ENCODE peak calls at places on chromosomes 4 and X, in nine cellular contexts. Z is fibroblast of gingiva; H is occipital lobe; Q is DMS 273 treated with DMSO at 0.1 percent for 48 hours; E is stromal cell of bone marrow; G is cardiac muscle cell; X is activated gamma-delta T cell; B is stimulated activated CD4-positive, alpha-beta T cell treated with anti-CD3 and anti-CD28 coated beads, Interleukin-12 subunit alpha, Interleukin-12 subunit beta, amount 100 ng/mL, for 24 hours; N is ureter. F is an unnamed sample.
A peak's percentile ranks its signal among the peaks of the same experiment; 100 is the strongest.

GRCh38 chrX:115940888-115941332 is 229.6 kb upstream of the AGTR2 start:
- DNase-seq in Z (no peak), H (peak; percentile 12), Q (no peak), E (peak; percentile 28), G (peak; percentile 27), X (no peak), B (no peak), N (peak; percentile 89), F (peak; percentile 56)

GRCh38 chr4:81627617-81628016 is 155.9 kb upstream of the RASGEF1B start:
- DNase-seq in Z (no peak), H (no peak), Q (no peak), E (no peak), G (no peak), X (no peak), B (no peak), N (no peak), F (no peak)

GRCh38 chr4:48780867-48781219 is 764 bp upstream of the FRYL start:
- DNase-seq in Z (peak; percentile 33), H (no peak), Q (no peak), E (no peak), G (no peak), X (no peak), B (peak; percentile 21), N (peak; percentile 75), F (no peak)

GRCh38 chr4:173226401-173226888 is 57.8 kb downstream of the GALNT7 start:
- DNase-seq in Z (no peak), H (no peak), Q (no peak), E (no peak), G (no peak), X (no peak), B (no peak), N (no peak), F (no peak)

GRCh38 chrX:17024896-17025295 is 78.4 kb downstream of the REPS2 start:
- DNase-seq in Z (no peak), H (no peak), Q (no peak), E (no peak), G (peak; percentile 23), X (no peak), B (no peak), N (peak; percentile 51), F (no peak)

GRCh38 chr4:141654098-141654497 is 17.7 kb downstream of the IL15 start:
- DNase-seq in Z (no peak), H (no peak), Q (no peak), E (no peak), G (peak; percentile 30), X (no peak), B (no peak), N (no peak), F (no peak)

GRCh38 chr4:16505726-16506125 is 279.5 kb upstream of the TAPT1 start:
- DNase-seq in Z (peak; percentile 4), H (no peak), Q (no peak), E (peak; percentile 10), G (peak; percentile 29), X (no peak), B (no peak), N (no peak), F (no peak)

GRCh38 chr4:94758141-94758699 is 465 bp downstream of the BMPR1B start:
- DNase-seq in Z (no peak), H (peak; percentile 26), Q (peak; percentile 41), E (peak; percentile 24), G (no peak), X (peak; percentile 10), B (no peak), N (peak; percentile 43), F (no peak)

GRCh38 chr4:114264452-114264851 is 285.0 kb upstream of the ARSJ start:
- DNase-seq in Z (no peak), H (no peak), Q (no peak), E (no peak), G (no peak), X (no peak), B (no peak), N (no peak), F (no peak)

GRCh38 chrX:73850124-73851013 is 287.4 kb downstream of the CHIC1 start:
- DNase-seq in Z (no peak), H (no peak), Q (no peak), E (no peak), G (peak; percentile 13), X (peak; percentile 5), B (no peak), N (no peak), F (no peak)

GRCh38 chrX:13432776-13433605 is 113.1 kb upstream of the ATXN3L start:
- DNase-seq in Z (peak; percentile 91), H (no peak), Q (no peak), E (peak; percentile 84), G (no peak), X (no peak), B (no peak), N (no peak), F (no peak)

GRCh38 chrX:115592997-115593734 is 32.2 kb downstream of the PLS3 start:
- DNase-seq in Z (no peak), H (no peak), Q (no peak), E (no peak), G (peak; percentile 17), X (no peak), B (no peak), N (no peak), F (no peak)

GRCh38 chrX:150312931-150313330 is 50.2 kb upstream of the MAMLD1 start:
- DNase-seq in Z (no peak), H (no peak), Q (no peak), E (no peak), G (no peak), X (no peak), B (no peak), N (no peak), F (no peak)

GRCh38 chr4:143254479-143255216 is 69.9 kb downstream of the USP38 start:
- DNase-seq in Z (no peak), H (no peak), Q (no peak), E (no peak), G (no peak), X (no peak), B (no peak), N (no peak), F (no peak)

GRCh38 chr4:1767770-1768366 is 25.2 kb upstream of the FGFR3 start:
- DNase-seq in Z (peak; percentile 15), H (no peak), Q (peak; percentile 10), E (peak; percentile 4), G (peak; percentile 52), X (no peak), B (no peak), N (no peak), F (no peak)

GRCh38 chr4:170400346-170400745 is 310.6 kb upstream of the AADAT start:
- DNase-seq in Z (no peak), H (no peak), Q (no peak), E (no peak), G (no peak), X (no peak), B (no peak), N (no peak), F (no peak)

GRCh38 chr4:77600521-77601451 is 4.8 kb upstream of the CXCL13 start:
- DNase-seq in Z (peak; percentile 13), H (no peak), Q (no peak), E (no peak), G (peak; percentile 63), X (no peak), B (no peak), N (peak; percentile 47), F (no peak)

GRCh38 chrX:119512145-119512800 is 44.0 kb downstream of the SLC25A5 start:
- DNase-seq in Z (peak; percentile 58), H (peak; percentile 1), Q (peak; percentile 23), E (peak; percentile 45), G (peak; percentile 74), X (no peak), B (no peak), N (peak; percentile 53), F (peak; percentile 19)

GRCh38 chr4:147566762-147567161 is 50.4 kb upstream of the TMEM184C start:
- DNase-seq in Z (no peak), H (no peak), Q (no peak), E (no peak), G (no peak), X (no peak), B (no peak), N (no peak), F (no peak)

GRCh38 chr4:187236491-187236890 is 512.8 kb upstream of the FAT1 start:
- DNase-seq in Z (peak; percentile 60), H (no peak), Q (no peak), E (no peak), G (no peak), X (no peak), B (no peak), N (no peak), F (no peak)

GRCh38 chr4:78747328-78747946 is 28.7 kb upstream of the BMP2K start:
- DNase-seq in Z (peak; percentile 66), H (no peak), Q (no peak), E (no peak), G (no peak), X (no peak), B (no peak), N (no peak), F (no peak)